ENCODE peak calls at places on chromosomes 13 and 19, in seven cellular contexts. J, M, S, E, Q, K and D are unnamed samples.

GRCh38 chr13:99197257-99197651 is 3.4 kb upstream of the UBAC2 start:
- DNase-seq in J (no peak), M (no peak), S (no peak), E (no peak), Q (no peak), K (no peak), D (no peak)

GRCh38 chr13:29522044-29522685 is 73.3 kb downstream of the SLC7A1 start:
- DNase-seq in J (peak), M (no peak), S (peak), E (peak), Q (peak), K (no peak), D (no peak)

GRCh38 chr13:64684108-64684507 is 2546.0 kb downstream of the PCDH9 start:
- DNase-seq in J (no peak), M (no peak), S (no peak), E (no peak), Q (no peak), K (no peak), D (no peak)

GRCh38 chr13:60765700-60766411 is 368.8 kb downstream of the TDRD3 start:
- DNase-seq in J (peak), M (no peak), S (no peak), E (peak), Q (peak), K (no peak), D (no peak)

GRCh38 chr19:32622002-32622401 is 41.0 kb downstream of the PDCD5 start:
- DNase-seq in J (no peak), M (no peak), S (no peak), E (peak), Q (no peak), K (no peak), D (no peak)

GRCh38 chr13:56378566-56378965 is 762.2 kb upstream of the PRR20A start:
- DNase-seq in J (no peak), M (no peak), S (no peak), E (no peak), Q (no peak), K (no peak), D (no peak)

GRCh38 chr13:31987071-31987470 is 44.5 kb upstream of the FRY start:
- DNase-seq in J (no peak), M (no peak), S (no peak), E (no peak), Q (no peak), K (no peak), D (no peak)

GRCh38 chr19:29662604-29663404 is 2.5 kb upstream of the PLEKHF1 start:
- DNase-seq in J (peak), M (peak), S (peak), E (peak), Q (peak), K (no peak), D (no peak)

GRCh38 chr19:39166571-39167391 is 30.0 kb upstream of the NCCRP1 start:
- DNase-seq in J (no peak), M (no peak), S (no peak), E (no peak), Q (no peak), K (peak), D (no peak)

GRCh38 chr13:66343224-66343828 is 886.8 kb downstream of the PCDH9 start:
- DNase-seq in J (no peak), M (no peak), S (no peak), E (no peak), Q (no peak), K (no peak), D (no peak)

GRCh38 chr19:30447276-30447870 is 75.2 kb downstream of the ZNF536 start:
- DNase-seq in J (no peak), M (no peak), S (no peak), E (no peak), Q (no peak), K (no peak), D (no peak)

DNA sequence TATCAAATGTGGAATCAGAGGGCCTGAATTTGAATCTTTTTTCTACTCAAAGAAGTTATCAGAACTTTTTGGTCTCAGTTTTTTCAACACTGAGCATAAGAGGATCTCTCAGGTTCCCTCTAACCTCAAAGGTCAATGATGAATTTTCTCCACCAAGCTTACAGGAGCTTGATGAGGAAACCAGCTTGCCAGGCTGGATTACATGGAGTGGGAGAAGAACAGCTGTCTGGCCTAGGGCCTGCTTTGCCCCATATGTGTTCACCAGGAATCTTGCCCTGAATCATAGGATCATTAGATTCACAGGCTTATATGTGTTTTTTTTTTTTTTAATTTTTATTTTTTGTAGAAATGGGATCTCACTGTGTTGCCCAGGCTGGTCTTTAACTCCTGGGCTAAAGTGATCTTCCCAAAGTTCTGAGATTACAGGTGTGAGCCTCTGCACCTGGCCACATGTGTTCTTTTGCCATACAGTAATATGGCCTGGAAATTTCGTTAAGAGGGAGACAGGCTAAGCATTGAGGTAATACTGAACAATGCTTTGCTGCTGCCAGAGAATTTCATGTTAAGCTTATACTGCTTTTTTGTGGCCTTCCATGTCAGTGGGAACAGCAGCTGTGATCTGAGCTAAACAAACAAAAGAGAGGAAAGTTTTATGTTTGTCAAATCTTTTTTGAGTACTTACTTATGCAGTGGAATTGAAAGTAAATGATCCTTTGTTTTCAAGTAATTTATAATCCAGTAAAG is 110.6 kb downstream of the DNAJC3 start:
- DNase-seq in J (no peak), M (no peak), S (no peak), E (no peak), Q (peak), K (no peak), D (no peak)
- TF ChIP-seq CTCF in J (no peak), M (no peak), S (no peak), E (no peak), Q (no peak), K (no peak), D (no peak)

GRCh38 chr19:8900421-8900820 is 68.2 kb downstream of the MBD3L1 start:
- DNase-seq in J (no peak), M (no peak), S (no peak), E (no peak), Q (no peak), K (no peak), D (no peak)

GRCh38 chr19:8908066-8908465 is 75.9 kb downstream of the MBD3L1 start:
- DNase-seq in J (no peak), M (no peak), S (no peak), E (no peak), Q (no peak), K (no peak), D (no peak)

GRCh38 chr19:8905342-8905741 is 73.2 kb downstream of the MBD3L1 start:
- DNase-seq in J (no peak), M (no peak), S (no peak), E (no peak), Q (no peak), K (no peak), D (no peak)

GRCh38 chr19:8902520-8902919 is 70.3 kb downstream of the MBD3L1 start:
- DNase-seq in J (no peak), M (no peak), S (no peak), E (no peak), Q (no peak), K (no peak), D (no peak)

GRCh38 chr19:8904597-8904996 is 72.4 kb downstream of the MBD3L1 start:
- DNase-seq in J (no peak), M (no peak), S (no peak), E (no peak), Q (no peak), K (no peak), D (no peak)
- TF ChIP-seq CTCF in J (no peak), M (no peak), S (no peak), E (no peak), Q (no peak), K (no peak), D (no peak)

DNA sequence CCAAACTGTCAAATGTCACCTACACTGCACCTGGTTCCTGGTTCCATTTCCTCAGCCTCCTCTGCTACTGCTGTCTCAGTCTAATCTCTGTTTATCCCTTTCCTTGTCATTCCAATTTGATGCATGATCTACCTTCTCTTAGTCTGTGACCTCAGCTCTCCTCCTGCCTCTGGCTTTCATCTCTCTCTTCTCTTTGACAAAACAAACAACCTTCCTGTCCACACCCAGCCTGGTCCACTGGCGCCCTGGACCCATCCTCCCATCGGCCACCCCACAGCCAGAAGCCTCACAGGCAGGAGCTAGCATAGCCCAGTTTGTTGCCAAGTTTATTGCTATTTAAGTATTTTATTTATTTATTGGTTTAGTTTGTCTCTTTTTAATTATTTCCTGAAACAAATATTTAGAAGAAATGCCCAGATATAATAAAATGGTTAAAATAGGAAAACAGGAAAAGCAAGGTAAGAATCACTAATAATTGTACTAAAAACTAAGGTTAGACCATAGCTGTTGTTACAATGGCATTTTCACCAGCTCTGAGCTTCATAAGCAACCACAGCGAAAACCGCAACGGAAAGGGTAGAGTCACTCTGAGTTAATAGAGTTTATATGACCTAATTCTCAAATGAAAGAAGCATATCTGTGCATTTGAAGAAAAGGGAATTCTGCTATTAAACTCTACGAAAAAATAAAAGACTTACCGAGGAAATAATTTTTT is 68.6 kb downstream of the EFNB2 start:
- DNase-seq in J (peak), M (no peak), S (no peak), E (no peak), Q (no peak), K (no peak), D (no peak)
- TF ChIP-seq CTCF in J (no peak), M (no peak), S (no peak), E (no peak), Q (no peak), K (no peak), D (no peak)

GRCh38 chr19:48637948-48638830 is 1.0 kb upstream of the DBP start:
- DNase-seq in J (peak), M (peak), S (peak), E (peak), Q (peak), K (peak), D (peak)
- TF ChIP-seq CTCF in J (peak), M (peak), S (no peak), E (peak), Q (no peak), K (peak), D (no peak)

DNA sequence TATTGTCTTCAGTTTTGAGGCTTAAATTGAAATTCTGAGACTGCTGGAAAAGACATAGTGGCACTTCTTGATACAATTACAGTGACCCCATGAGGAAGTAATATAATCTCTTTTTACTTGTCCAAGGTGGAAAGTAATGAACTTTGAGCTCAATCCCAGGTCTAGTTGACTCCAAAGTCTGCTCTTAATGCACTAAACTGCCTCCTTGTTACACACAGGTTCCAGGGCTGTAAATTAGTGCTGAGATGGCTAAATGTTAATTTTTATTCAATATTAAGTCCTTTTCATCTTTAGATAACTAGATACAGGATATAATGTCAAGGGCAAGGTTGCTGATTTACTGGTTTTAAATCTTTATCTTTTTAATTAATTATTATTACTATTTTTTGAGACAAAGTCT is 2.5 kb downstream of the NUDT15 start:
- DNase-seq in J (no peak), M (no peak), S (no peak), E (no peak), Q (no peak), K (no peak), D (no peak)
- TF ChIP-seq CTCF in J (no peak), M (no peak), S (no peak), E (no peak), Q (no peak), K (no peak), D (no peak)